ENCODE peak calls at places on chromosome 4, in four cellular contexts. F, A, W and O are unnamed samples.

GRCh38 chr4:188822698-188823097 is 683.5 kb downstream of the TRIML1 start:
- DNase-seq in F (no peak), A (no peak), W (no peak), O (no peak)

GRCh38 chr4:118772149-118773081 is 63.5 kb downstream of the SEC24D start:
- DNase-seq in F (no peak), A (peak), W (no peak), O (no peak)

GRCh38 chr4:146521543-146522097 is at the start of gene SLC10A7:
- DNase-seq in F (peak), A (peak), W (peak), O (no peak)

GRCh38 chr4:180636696-180637095 is 1606.5 kb upstream of the TENM3 start:
- DNase-seq in F (no peak), A (peak), W (no peak), O (no peak)

GRCh38 chr4:121156822-121157769 is 7.0 kb downstream of the TNIP3 start:
- DNase-seq in F (no peak), A (peak), W (peak), O (no peak)

GRCh38 chr4:17898553-17898952 is 87.8 kb downstream of the NCAPG start:
- DNase-seq in F (no peak), A (no peak), W (no peak), O (no peak)

GRCh38 chr4:7394681-7395451 is 39.9 kb downstream of the PSAPL1 start:
- DNase-seq in F (no peak), A (no peak), W (peak), O (peak)

GRCh38 chr4:174284181-174284886 is 623 bp downstream of the CEP44 start:
- DNase-seq in F (no peak), A (peak), W (no peak), O (no peak)

GRCh38 chr4:37441231-37442061 is 196.9 kb downstream of the NWD2 start:
- DNase-seq in F (no peak), A (no peak), W (no peak), O (no peak)

GRCh38 chr4:15420642-15421041 is 7.2 kb upstream of the C1QTNF7 start:
- DNase-seq in F (no peak), A (peak), W (no peak), O (no peak)

GRCh38 chr4:124202106-124202505 is 510.4 kb downstream of the ANKRD50 start:
- DNase-seq in F (no peak), A (peak), W (no peak), O (no peak)

GRCh38 chr4:94457692-94458106 is 6.0 kb downstream of the PDLIM5 start:
- DNase-seq in F (no peak), A (no peak), W (no peak), O (no peak)

DNA sequence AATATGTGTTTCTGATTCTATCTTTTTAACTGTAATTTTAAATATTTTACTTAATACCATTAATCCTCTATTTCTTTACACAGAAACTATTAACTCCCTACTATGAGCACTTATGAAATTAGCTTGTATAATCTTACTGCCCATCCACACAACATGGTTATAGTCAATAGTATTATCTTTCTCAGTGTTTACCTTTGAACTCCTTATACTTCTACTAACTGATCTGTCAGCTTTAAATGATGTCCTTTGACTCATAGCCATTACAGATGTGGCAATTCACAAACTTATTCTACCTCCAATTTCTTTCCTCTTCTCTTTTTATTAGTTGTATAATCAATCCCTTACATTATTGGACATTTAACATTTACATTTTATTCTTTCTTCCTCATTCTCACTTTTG is 5.5 kb downstream of the SEC31A start:
- DNase-seq in F (no peak), A (no peak), W (no peak), O (no peak)
- TF ChIP-seq CTCF in F (no peak), A (no peak), W (no peak), O (no peak)

GRCh38 chr4:84456157-84456556 is 42.9 kb downstream of the NKX6-1 start:
- DNase-seq in F (no peak), A (no peak), W (no peak), O (no peak)

GRCh38 chr4:84455697-84456096 is 43.4 kb downstream of the NKX6-1 start:
- DNase-seq in F (no peak), A (no peak), W (no peak), O (no peak)

DNA sequence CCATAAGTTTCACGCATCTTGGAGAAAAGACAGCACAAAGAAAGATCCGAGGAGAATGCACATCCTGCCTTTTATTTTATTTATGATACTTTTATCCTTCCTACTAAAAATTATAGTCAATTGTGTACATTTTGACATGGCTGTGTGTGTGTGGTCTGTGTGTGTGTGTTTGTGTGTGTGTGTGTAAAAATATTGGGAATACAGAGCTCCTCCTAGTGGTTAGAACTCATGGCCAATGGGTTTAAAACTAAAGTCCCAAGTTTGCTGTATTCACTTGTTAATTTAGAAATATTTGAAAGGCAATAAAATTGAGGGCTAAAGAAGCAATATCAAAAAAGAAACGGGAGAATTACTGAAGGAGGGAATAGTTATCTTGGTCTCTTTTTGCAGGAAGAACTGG is 47.5 kb downstream of the NKX6-1 start:
- DNase-seq in F (no peak), A (no peak), W (no peak), O (no peak)
- TF ChIP-seq CTCF in F (no peak), A (peak), W (no peak), O (peak)

DNA sequence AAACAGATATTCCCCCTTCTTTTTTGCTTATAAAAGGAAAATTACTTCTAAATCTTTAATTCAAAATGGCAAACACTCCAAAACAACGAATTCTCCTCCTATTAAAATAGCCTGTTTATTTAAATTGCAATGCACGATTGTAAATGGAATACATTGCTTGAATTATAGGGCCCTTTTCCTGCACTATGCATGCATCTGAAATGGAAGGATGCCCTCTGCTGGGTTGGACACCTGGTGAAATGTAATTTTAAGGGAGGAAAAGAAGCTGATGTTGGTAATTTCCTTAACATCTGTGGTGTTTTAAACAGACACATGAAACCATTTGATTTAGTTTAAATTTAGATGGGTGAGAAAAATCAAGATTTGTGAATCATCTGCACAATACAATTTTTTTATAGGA is 72.8 kb downstream of the GRXCR1 start:
- DNase-seq in F (no peak), A (no peak), W (no peak), O (no peak)
- TF ChIP-seq CTCF in F (no peak), A (no peak), W (no peak), O (no peak)

GRCh38 chr4:92012899-92013867 is 290.6 kb upstream of the GRID2 start:
- DNase-seq in F (no peak), A (no peak), W (no peak), O (no peak)
- TF ChIP-seq CTCF in F (no peak), A (peak), W (no peak), O (no peak)

GRCh38 chr4:48985976-48986653 is at the start of gene CWH43:
- DNase-seq in F (no peak), A (no peak), W (no peak), O (peak)
- TF ChIP-seq CTCF in F (no peak), A (no peak), W (no peak), O (no peak)

DNA sequence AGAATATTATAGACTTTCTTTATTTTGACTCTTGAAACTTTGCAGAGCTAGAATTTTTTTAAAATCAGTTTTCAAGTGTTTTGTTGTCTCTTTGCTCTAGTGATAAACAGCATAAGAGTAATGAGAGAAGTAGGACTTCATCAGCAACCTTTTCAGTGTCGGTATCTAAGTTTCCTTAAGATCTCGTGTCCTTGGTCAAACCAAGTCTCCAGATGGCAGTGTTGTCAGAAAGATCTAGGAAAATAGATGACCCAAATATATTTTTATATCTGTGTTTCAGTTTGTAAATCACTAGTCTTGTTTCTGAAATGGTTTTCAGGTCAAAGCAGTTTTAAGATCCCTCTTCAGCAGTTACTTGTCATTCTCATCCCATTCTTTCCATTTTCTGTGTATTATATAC is 438.3 kb downstream of the RAPGEF2 start:
- DNase-seq in F (no peak), A (no peak), W (no peak), O (no peak)
- TF ChIP-seq CTCF in F (no peak), A (no peak), W (no peak), O (peak)